ENCODE peak calls at places on chromosomes 4 and X, in four cellular contexts. F, Y, C and X are unnamed samples.
A peak's percentile ranks its signal among the peaks of the same experiment; 100 is the strongest.

GRCh38 chr4:115366390-115366789 is 253.0 kb upstream of the NDST4 start:
- DNase-seq in F (no peak), Y (no peak), C (no peak), X (no peak)

GRCh38 chr4:184807261-184807660 is 18.5 kb downstream of the ACSL1 start:
- DNase-seq in Y (no peak), C (no peak), F (no peak), X (no peak)

GRCh38 chr4:102439835-102440234 is 61.3 kb upstream of the NFKB1 start:
- DNase-seq in F (peak; percentile 45), C (no peak), Y (peak; percentile 20), X (no peak)

GRCh38 chr4:55038176-55038890 is 87.1 kb downstream of the KDR start:
- DNase-seq in C (no peak), F (peak; percentile 28), Y (no peak), X (no peak)

GRCh38 chr4:108247511-108248088 is 78.9 kb upstream of the LEF1 start:
- DNase-seq in Y (peak; percentile 53), F (peak; percentile 2), C (no peak), X (no peak)

GRCh38 chr4:54254915-54255246 is 25.8 kb downstream of the PDGFRA start:
- DNase-seq in F (no peak), Y (no peak), C (no peak), X (no peak)

GRCh38 chr4:37540486-37540885 is 145.7 kb downstream of the RELL1 start:
- DNase-seq in Y (no peak), F (peak; percentile 7), C (peak; percentile 26), X (no peak)

GRCh38 chrX:153381684-153382532 is 19.2 kb downstream of the PNMA6E start:
- DNase-seq in F (peak; percentile 9), C (peak; percentile 63), Y (peak; percentile 86), X (no peak)

GRCh38 chrX:617401-617800 is 13.2 kb upstream of the SHOX start:
- DNase-seq in F (no peak), Y (no peak), C (no peak), X (no peak)

GRCh38 chr4:104416725-104417363 is 77.8 kb downstream of the CXXC4 start:
- DNase-seq in Y (no peak), C (peak; percentile 22), F (peak; percentile 3), X (peak; percentile 36)

GRCh38 chrX:107676559-107677378 is 48.5 kb downstream of the PRPS1 start:
- DNase-seq in C (peak; percentile 59), Y (peak; percentile 82), F (peak; percentile 93), X (peak; percentile 75)

GRCh38 chr4:148442830-148443549 is 776 bp upstream of the NR3C2 start:
- DNase-seq in Y (peak; percentile 20), C (no peak), F (no peak), X (no peak)

GRCh38 chrX:13386092-13386491 is 66.2 kb upstream of the ATXN3L start:
- DNase-seq in C (no peak), Y (no peak), F (no peak), X (no peak)

GRCh38 chr4:89434364-89434988 is 126.9 kb upstream of the GPRIN3 start:
- DNase-seq in Y (no peak), F (peak; percentile 24), C (peak; percentile 55), X (no peak)

GRCh38 chrX:76555816-76556215 is 128.3 kb downstream of the MAGEE1 start:
- DNase-seq in C (peak; percentile 82), Y (peak; percentile 51), F (peak; percentile 12), X (no peak)

GRCh38 chr4:6495736-6496135 is 23.3 kb upstream of the PPP2R2C start:
- DNase-seq in F (no peak), C (no peak), Y (no peak), X (peak; percentile 4)

GRCh38 chrX:20829665-20830481 is 544.3 kb upstream of the CNKSR2 start:
- DNase-seq in Y (no peak), F (peak; percentile 54), C (no peak), X (no peak)

GRCh38 chr4:4851081-4851480 is 8.4 kb upstream of the MSX1 start:
- DNase-seq in C (no peak), Y (no peak), F (no peak), X (no peak)

GRCh38 chr4:168743576-168743975 is 246.7 kb downstream of the PALLD start:
- DNase-seq in F (no peak), Y (no peak), C (no peak), X (no peak)

GRCh38 chr4:171765514-171765913 is 47.7 kb upstream of the GALNTL6 start:
- DNase-seq in F (no peak), Y (no peak), C (no peak), X (no peak)

GRCh38 chr4:69322055-69322454 is 41.8 kb downstream of the UGT2B28 start:
- DNase-seq in C (no peak), F (peak; percentile 53), Y (no peak), X (no peak)

GRCh38 chr4:174935607-174936006 is 17.4 kb downstream of the ADAM29 start:
- DNase-seq in Y (no peak), F (no peak), C (no peak), X (no peak)

GRCh38 chr4:102355748-102356147 is 10.5 kb upstream of the SLC39A8 start:
- DNase-seq in Y (no peak), F (no peak), C (no peak), X (no peak)

GRCh38 chr4:6898763-6899162 is 10.9 kb upstream of the TBC1D14 start:
- DNase-seq in Y (no peak), C (no peak), F (no peak), X (no peak)

GRCh38 chrX:102950908-102951866 is 14.1 kb downstream of the RAB40AL start:
- DNase-seq in F (peak; percentile 26), C (peak; percentile 73), Y (peak; percentile 57), X (peak; percentile 63)

GRCh38 chrX:103565197-103565596 is 20.1 kb upstream of the TCEAL4 start:
- DNase-seq in Y (no peak), C (no peak), F (no peak), X (no peak)

GRCh38 chr4:173191623-173192041 is 23.0 kb downstream of the GALNT7 start:
- DNase-seq in C (no peak), F (peak; percentile 94), Y (no peak), X (no peak)
- H3K4me1 ChIP-seq in C (peaks cover 6% of the 10 kb centered on the region), F (peaks cover 23% of the 10 kb centered on the region), Y (no peaks in the 10 kb centered on the region), X (peaks cover 5% of the 10 kb centered on the region)

GRCh38 chr4:31141141-31141811 is 421.1 kb downstream of the PCDH7 start:
- DNase-seq in Y (no peak), C (no peak), F (no peak), X (no peak)

GRCh38 chr4:31148990-31149389 is 428.8 kb downstream of the PCDH7 start:
- DNase-seq in F (no peak), C (no peak), Y (no peak), X (no peak)

GRCh38 chr4:31146366-31146765 is 426.2 kb downstream of the PCDH7 start:
- DNase-seq in C (no peak), Y (no peak), F (no peak), X (no peak)
- H3K4me1 ChIP-seq in C (no peaks in the 10 kb centered on the region), Y (no peaks in the 10 kb centered on the region), F (no peaks in the 10 kb centered on the region), X (no peaks in the 10 kb centered on the region)

DNA sequence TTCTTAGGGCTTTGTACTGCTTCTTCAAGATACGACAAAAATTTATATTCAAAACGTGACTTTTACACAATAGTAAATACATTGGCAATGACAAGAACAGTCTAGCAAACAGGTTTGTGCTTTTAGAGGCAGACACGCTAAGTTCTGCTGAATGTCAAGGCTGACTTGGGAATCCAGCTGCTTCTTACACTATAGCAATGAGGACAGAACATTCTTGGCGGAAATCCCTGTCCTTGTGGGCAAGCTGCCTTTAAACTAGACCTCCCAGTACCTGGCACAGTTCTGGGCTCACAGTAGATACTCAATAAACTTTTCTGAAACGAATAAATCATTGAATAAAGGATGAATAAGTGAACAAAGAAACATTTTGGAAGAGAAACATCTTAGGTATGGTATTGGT is 148.2 kb downstream of the RASL11B start:
- DNase-seq in F (no peak), Y (no peak), C (no peak), X (no peak)
- H3K4me1 ChIP-seq in F (no peaks in the 10 kb centered on the region), Y (peaks cover 12% of the 10 kb centered on the region), C (no peaks in the 10 kb centered on the region), X (no peaks in the 10 kb centered on the region)

DNA sequence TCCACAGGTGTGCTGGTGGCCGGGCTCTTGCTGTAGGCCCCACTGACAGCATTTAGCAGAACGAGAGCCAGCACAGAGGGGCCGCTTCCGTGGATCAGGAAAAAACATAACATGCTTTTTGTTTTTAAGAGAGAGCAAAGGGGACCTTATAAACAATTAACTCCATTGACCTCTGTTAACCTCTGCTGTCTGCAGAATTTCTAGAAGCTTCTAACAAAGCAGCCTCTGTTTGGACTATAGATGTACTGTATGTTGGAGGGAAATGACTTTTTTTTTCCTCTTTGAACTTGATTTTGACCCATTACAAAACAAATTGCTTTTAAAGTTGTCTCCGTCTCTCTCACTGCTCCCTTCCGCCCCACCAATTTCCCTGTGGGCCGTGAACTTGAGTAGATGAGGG is 210.7 kb downstream of the FRAS1 start:
- DNase-seq in C (no peak), F (no peak), Y (no peak), X (no peak)
- H3K4me1 ChIP-seq in C (no peaks in the 10 kb centered on the region), F (no peaks in the 10 kb centered on the region), Y (no peaks in the 10 kb centered on the region), X (no peaks in the 10 kb centered on the region)

GRCh38 chr4:153348006-153348405 is 3.5 kb downstream of the MND1 start:
- DNase-seq in F (no peak), C (peak; percentile 55), Y (peak; percentile 10), X (no peak)
- H3K4me1 ChIP-seq in F (peaks cover 3% of the 10 kb centered on the region), C (peaks cover 13% of the 10 kb centered on the region), Y (peaks cover 10% of the 10 kb centered on the region), X (no peaks in the 10 kb centered on the region)